ENCODE peak calls at places on chromosomes 16 and 17, in five cellular contexts. Q is prostate gland, Z is breast epithelium, A is GM12878, K is stomach. B is an unnamed sample.

GRCh38 chr17:29592850-29593545 is at the start of gene ANKRD13B:
- DNase-seq in A (no peak), K (no peak), Q (no peak), Z (no peak), B (no peak)

GRCh38 chr17:32755045-32755805 is 121.7 kb downstream of the MYO1D start:
- DNase-seq in Q (no peak), K (no peak), Z (no peak), A (no peak), B (no peak)

GRCh38 chr17:74605361-74605760 is 13.3 kb upstream of the CD300LD start:
- DNase-seq in Q (peak), Z (peak), K (no peak), A (no peak), B (no peak)

GRCh38 chr16:25235991-25236390 is 19.2 kb downstream of the AQP8 start:
- DNase-seq in K (no peak), A (no peak), Z (no peak), Q (no peak), B (no peak)

GRCh38 chr17:27498615-27499316 is 42.5 kb downstream of the KSR1 start:
- DNase-seq in A (no peak), K (no peak), Z (no peak), Q (no peak), B (no peak)

GRCh38 chr17:67035131-67036083 is 8.9 kb upstream of the CACNG1 start:
- DNase-seq in K (no peak), Z (no peak), Q (no peak), A (peak), B (no peak)

GRCh38 chr17:68346448-68346847 is 55.2 kb downstream of the ARSG start:
- DNase-seq in A (peak), Z (no peak), K (peak), Q (no peak), B (peak)

GRCh38 chr16:24508614-24509013 is 30.8 kb upstream of the RBBP6 start:
- DNase-seq in Q (no peak), Z (no peak), K (no peak), A (no peak), B (no peak)

GRCh38 chr17:77312786-77313599 is 172.2 kb downstream of the SEC14L1 start:
- DNase-seq in A (no peak), K (peak), Q (no peak), Z (peak), B (no peak)

GRCh38 chr16:26905336-26905735 is 161.4 kb upstream of the C16orf82 start:
- DNase-seq in Q (no peak), K (no peak), Z (peak), A (no peak), B (no peak)

GRCh38 chr17:48181653-48182052 is 74.1 kb downstream of the SNX11 start:
- DNase-seq in Z (no peak), A (no peak), K (no peak), Q (no peak), B (no peak)

GRCh38 chr17:80872011-80872929 is 119.4 kb upstream of the CHMP6 start:
- DNase-seq in K (no peak), Z (no peak), A (no peak), Q (no peak), B (no peak)

GRCh38 chr17:56653877-56654276 is 60.4 kb downstream of the NOG start:
- DNase-seq in K (no peak), A (peak), Z (no peak), Q (no peak), B (no peak)

GRCh38 chr17:14776791-14777190 is 475.9 kb downstream of the HS3ST3B1 start:
- DNase-seq in A (no peak), Q (no peak), Z (no peak), K (no peak), B (no peak)

GRCh38 chr17:80260791-80261158 is at the start of gene RNF213:
- DNase-seq in K (peak), A (no peak), Z (no peak), Q (peak), B (peak)

GRCh38 chr16:68993885-68994284 is 111.6 kb upstream of the HAS3 start:
- DNase-seq in Q (no peak), K (no peak), Z (no peak), A (no peak), B (no peak)

GRCh38 chr17:78865682-78866390 is 25.2 kb upstream of the USP36 start:
- DNase-seq in Z (peak), A (no peak), Q (peak), K (peak), B (peak)

GRCh38 chr17:78864117-78864516 is 23.5 kb upstream of the USP36 start:
- DNase-seq in A (no peak), Q (no peak), Z (no peak), K (no peak), B (no peak)

GRCh38 chr17:78861229-78861628 is 20.6 kb upstream of the USP36 start:
- DNase-seq in K (no peak), Q (no peak), Z (no peak), A (no peak), B (no peak)

GRCh38 chr17:78859051-78859450 is 18.4 kb upstream of the USP36 start:
- DNase-seq in Z (no peak), K (no peak), Q (no peak), A (no peak), B (no peak)

DNA sequence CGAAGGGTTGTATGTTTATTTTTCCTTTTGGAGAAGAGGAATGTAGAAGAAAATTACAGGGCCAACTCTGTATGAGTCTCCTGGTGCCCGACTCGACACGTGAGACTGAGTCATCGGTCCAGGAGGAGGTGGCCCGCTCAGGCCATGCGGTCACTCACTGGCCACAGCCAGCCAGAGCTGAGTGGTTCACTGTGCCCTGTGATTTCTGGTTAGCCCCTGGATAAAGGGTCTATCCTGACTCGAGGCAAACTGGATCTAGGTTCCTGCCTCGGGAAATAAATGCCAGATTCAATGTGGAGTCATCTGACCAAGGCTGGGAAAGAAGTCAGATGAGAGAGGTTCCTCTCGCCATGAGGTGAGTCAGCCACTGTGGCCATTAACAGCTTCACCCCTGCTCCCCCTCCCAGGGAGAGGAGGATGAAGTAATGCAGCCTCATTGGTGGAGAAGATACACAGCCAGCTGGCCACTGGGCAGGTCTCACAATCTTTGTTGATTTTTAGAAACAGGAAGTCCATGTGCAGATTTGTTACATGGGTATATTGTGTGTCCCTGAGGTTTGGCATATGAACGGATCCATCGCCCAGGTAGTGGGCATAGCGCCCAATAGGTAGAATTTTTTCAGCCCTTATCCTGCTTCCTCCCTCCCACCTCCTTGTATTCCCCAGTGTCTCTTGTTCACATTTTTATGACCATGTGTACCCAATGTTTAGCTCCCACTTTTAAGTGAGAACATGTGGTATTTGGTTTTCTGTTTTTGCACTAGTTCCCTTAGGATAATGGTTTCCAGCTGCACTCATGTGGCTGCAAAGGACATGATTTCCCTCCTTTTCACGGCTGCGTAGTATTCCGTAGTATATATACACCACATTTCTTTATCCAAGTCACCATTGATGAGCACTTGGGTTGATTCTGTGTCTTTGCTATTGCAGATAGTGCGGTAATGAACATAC is 21.7 kb upstream of the USP36 start:
- DNase-seq in A (no peak), Q (no peak), Z (peak), K (peak), B (no peak)
- TF ChIP-seq POLR2A in A (no peak), Q (no peak), Z (no peak), K (no peak), B (no peak)

GRCh38 chr17:17528696-17529652 is 32.8 kb upstream of the RASD1 start:
- DNase-seq in K (peak), A (no peak), Z (no peak), Q (no peak), B (no peak)
- TF ChIP-seq POLR2AphosphoS5 in K (no peak), A (no peak), Z (no peak), Q (no peak), B (no peak)

DNA sequence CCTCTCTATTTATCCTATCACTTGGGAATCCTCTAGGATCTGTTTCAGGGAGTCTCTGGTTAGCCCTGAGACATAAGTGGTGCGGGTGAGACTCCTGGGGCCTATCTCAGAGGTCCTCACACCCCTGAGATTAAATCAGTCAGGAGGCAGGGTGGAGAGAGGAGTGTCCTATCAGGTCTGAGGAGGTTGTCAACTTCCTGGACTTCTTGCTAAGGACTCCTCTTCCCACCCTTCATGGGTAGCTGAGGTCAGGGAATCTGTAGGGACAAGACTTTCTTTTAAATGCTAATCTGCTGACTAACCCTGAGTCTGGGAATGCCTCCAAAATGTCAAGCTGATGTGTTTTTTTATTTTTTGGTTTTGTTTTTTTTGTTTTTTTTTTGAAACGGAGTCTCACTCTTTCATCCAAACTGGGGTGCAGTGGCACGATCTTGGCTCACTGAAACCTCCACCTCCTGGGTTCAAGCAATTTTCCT is 6.6 kb upstream of the ARMC5 start:
- DNase-seq in K (no peak), Q (no peak), A (no peak), Z (no peak), B (no peak)
- TF ChIP-seq POLR2A in K (no peak), Q (no peak), A (no peak), Z (no peak), B (no peak)

DNA sequence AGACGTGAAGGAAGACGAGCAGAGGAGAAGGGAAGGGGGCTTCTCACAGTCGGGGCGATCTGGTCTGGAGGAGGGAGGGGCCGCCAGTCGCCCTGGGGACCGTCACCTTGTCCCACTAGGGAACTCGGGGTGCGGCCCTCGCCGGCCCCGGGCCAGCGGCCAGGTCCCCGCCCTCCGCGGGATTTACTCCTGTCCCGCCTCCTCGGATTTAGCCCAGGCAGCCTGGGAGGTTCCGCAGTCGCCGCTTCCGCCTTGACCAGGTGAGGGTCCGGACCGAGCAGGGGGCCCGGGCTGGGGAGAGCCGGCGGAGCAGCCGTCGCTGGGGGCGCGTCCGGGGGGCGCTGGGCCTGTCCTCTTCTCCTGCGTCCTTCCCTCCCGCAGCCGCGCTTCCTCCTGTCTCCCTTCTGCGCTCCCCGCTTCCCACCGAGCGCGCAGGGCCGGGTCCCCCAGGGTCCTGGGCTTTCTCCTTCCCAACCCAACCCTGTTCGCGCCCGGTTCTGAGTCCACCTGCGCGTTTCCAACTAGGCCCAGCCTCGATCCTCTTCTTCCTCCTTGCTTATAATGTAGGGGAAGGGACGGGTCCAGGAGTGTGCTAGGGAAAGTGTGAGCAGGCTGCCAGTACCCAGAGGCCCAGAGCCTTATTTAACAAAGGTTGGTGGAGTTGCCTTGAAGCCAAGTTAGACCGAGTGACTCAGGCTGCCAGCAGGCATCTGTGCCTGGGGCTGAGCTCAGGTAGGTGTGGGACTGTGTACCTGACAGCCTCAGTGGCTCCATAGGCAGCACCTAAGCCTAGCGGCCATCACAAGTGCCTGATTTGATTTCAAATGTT is at the start of gene TNK1:
- DNase-seq in A (no peak), Q (peak), K (peak), Z (peak), B (no peak)
- TF ChIP-seq POLR2AphosphoS5 in A (no peak), Q (peak), K (peak), Z (no peak), B (no peak)

GRCh38 chr17:34980353-34980680 is at the start of gene LIG3:
- DNase-seq in K (peak), Q (peak), A (peak), Z (peak), B (peak)
- TF ChIP-seq POLR2A in K (no peak), Q (peak), A (peak), Z (peak), B (peak)

GRCh38 chr17:72763981-72764380 is 328.5 kb downstream of the SLC39A11 start:
- DNase-seq in A (no peak), Z (no peak), K (no peak), Q (no peak), B (no peak)
- TF ChIP-seq POLR2AphosphoS5 in A (no peak), Z (no peak), K (no peak), Q (no peak), B (no peak)

DNA sequence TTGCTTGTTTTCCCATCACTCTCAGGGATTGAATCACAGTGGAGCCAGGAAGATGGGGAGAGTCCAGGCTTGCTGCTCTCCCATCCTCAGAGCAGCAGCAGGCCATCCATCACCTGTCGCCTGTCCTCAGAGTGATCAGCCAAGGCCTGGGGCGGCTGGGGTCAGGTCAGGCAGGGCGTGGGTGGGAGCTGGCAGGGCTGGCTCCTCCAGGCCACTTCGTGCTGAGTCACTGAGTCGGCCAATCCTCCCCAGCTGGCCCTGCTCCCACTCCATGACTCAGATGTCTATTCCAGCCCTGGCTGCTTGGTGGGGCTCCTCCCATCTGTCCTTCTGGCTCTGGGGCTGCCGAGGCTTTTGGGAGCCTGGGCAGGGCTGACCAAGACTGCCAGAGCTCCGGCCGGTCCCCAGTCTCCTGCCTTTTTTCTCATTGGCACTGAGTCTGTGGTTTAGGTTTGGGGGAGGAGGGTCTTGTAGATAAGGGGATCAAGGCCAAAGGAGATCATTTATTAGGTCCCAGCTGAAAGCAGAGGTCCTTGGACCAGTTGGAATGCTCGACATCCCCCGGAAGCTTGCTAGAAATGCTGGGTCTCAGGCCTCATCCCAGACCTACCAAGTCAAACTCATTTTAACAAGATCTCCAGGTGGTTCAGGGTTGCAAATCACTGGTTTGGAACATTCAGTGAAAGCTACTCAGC is 72.7 kb downstream of the ABCC1 start:
- DNase-seq in A (no peak), Z (peak), K (peak), Q (peak), B (no peak)
- TF ChIP-seq POLR2A in A (no peak), Z (no peak), K (no peak), Q (no peak), B (no peak)

GRCh38 chr17:78374631-78375274 is 3.7 kb upstream of the PGS1 start:
- DNase-seq in Q (no peak), A (no peak), Z (no peak), K (no peak), B (no peak)

GRCh38 chr17:78376161-78376560 is 2.3 kb upstream of the PGS1 start:
- DNase-seq in Q (no peak), K (no peak), A (no peak), Z (no peak), B (no peak)

GRCh38 chr17:78374189-78374588 is 4.3 kb upstream of the PGS1 start:
- DNase-seq in A (no peak), Z (no peak), Q (no peak), K (no peak), B (no peak)

GRCh38 chr17:78377858-78378224 is 608 bp upstream of the PGS1 start:
- DNase-seq in K (no peak), A (no peak), Z (no peak), Q (no peak), B (no peak)

GRCh38 chr17:78375401-78376079 is 2.9 kb upstream of the PGS1 start:
- DNase-seq in A (no peak), Z (no peak), K (no peak), Q (no peak), B (no peak)
- TF ChIP-seq POLR2AphosphoS5 in A (no peak), Z (peak), K (peak), Q (no peak), B (no peak)

B was measured in GM12891.